ENCODE peak calls at places on chromosomes 3 and 15, in eight cellular contexts. G is mesenchymal stem cell; C is CD8-positive, alpha-beta memory T cell; U is heart left ventricle; O is colonic mucosa; Y is left ventricle myocardium inferior; S is endodermal cell; P is skeletal muscle cell. R is an unnamed sample.

GRCh38 chr3:111858641-111859040 is 424 bp upstream of the PHLDB2 start:
- DNase-seq in G (no peak), C (no peak), U (peak; percentile 34), O (no peak), Y (no peak), S (peak; percentile 48), P (no peak), R (no peak)

GRCh38 chr3:39144748-39145380 is 8.5 kb downstream of the CSRNP1 start:
- DNase-seq in G (no peak), C (no peak), U (no peak), O (no peak), Y (no peak), S (peak; percentile 43), P (no peak), R (no peak)

GRCh38 chr3:71584216-71585061 is 911 bp upstream of the FOXP1 start:
- DNase-seq in G (peak; percentile 62), C (no peak), U (peak; percentile 43), O (peak; percentile 77), Y (peak; percentile 29), S (peak; percentile 76), P (no peak), R (peak; percentile 61)

GRCh38 chr3:132317229-132317948 is at the start of gene ACP3:
- DNase-seq in G (peak; percentile 75), C (no peak), U (peak; percentile 63), O (peak; percentile 51), Y (peak; percentile 51), S (peak; percentile 66), P (peak; percentile 56), R (peak; percentile 96)

GRCh38 chr3:126523745-126524428 is at the start of gene CHST13:
- DNase-seq in G (peak; percentile 42), C (no peak), U (peak; percentile 75), O (peak; percentile 53), Y (peak; percentile 54), S (peak; percentile 88), P (no peak), R (peak; percentile 12)

GRCh38 chr3:101065962-101066361 is 72.7 kb upstream of the ABI3BP start:
- DNase-seq in G (peak; percentile 84), C (no peak), U (no peak), O (no peak), Y (no peak), S (no peak), P (peak; percentile 85), R (peak; percentile 86)

GRCh38 chr3:105304487-105304886 is 62.2 kb upstream of the ALCAM start:
- DNase-seq in G (peak; percentile 62), C (no peak), U (no peak), O (no peak), Y (no peak), S (no peak), P (no peak), R (peak; percentile 85)

GRCh38 chr3:138417559-138417982 is 16.8 kb upstream of the ESYT3 start:
- DNase-seq in G (peak; percentile 78), C (peak; percentile 67), U (peak; percentile 85), O (peak; percentile 77), Y (peak; percentile 73), S (peak; percentile 96), P (peak; percentile 47), R (peak; percentile 82)

GRCh38 chr3:52256622-52257021 is 11.1 kb downstream of the PPM1M start:
- DNase-seq in G (no peak), C (peak; percentile 33), U (no peak), O (no peak), Y (no peak), S (no peak), P (no peak), R (no peak)

GRCh38 chr3:128488995-128489859 is 3.8 kb downstream of the GATA2 start:
- DNase-seq in G (peak; percentile 50), C (peak; percentile 50), U (peak; percentile 56), O (peak; percentile 52), Y (peak; percentile 57), S (peak; percentile 79), P (no peak), R (peak; percentile 69)

GRCh38 chr3:129417354-129417753 is 11.1 kb downstream of the EFCAB12 start:
- DNase-seq in G (peak; percentile 94), C (no peak), U (no peak), O (no peak), Y (no peak), S (no peak), P (no peak), R (peak; percentile 72)

GRCh38 chr15:49436786-49437185 is 13.7 kb downstream of the FGF7 start:
- DNase-seq in G (no peak), C (no peak), U (no peak), O (no peak), Y (no peak), S (no peak), P (no peak), R (no peak)

GRCh38 chr3:42035816-42036482 is 55.2 kb upstream of the TRAK1 start:
- DNase-seq in G (no peak), C (no peak), U (peak; percentile 83), O (peak; percentile 25), Y (peak; percentile 62), S (no peak), P (no peak), R (no peak)
- H3K4me3 ChIP-seq in G (peak overlapping the region; percentile 37), C (no peak overlapping the region), U (no peak overlapping the region), O (no peak overlapping the region), Y (peak overlapping the region; percentile 22), S (no peak overlapping the region), P (no peak overlapping the region), R (no peak overlapping the region)

GRCh38 chr3:147410126-147410517 is 957 bp downstream of the ZIC1 start:
- DNase-seq in G (no peak), C (no peak), U (no peak), O (no peak), Y (no peak), S (peak; percentile 74), P (no peak), R (no peak)

GRCh38 chr3:147411235-147411607 is 2.1 kb downstream of the ZIC1 start:
- DNase-seq in G (no peak), C (no peak), U (no peak), O (no peak), Y (no peak), S (peak; percentile 75), P (no peak), R (no peak)

GRCh38 chr3:147411777-147412176 is 2.6 kb downstream of the ZIC1 start:
- DNase-seq in G (no peak), C (no peak), U (no peak), O (no peak), Y (no peak), S (peak; percentile 55), P (no peak), R (no peak)

GRCh38 chr3:147409143-147410121 is at the start of gene ZIC1:
- DNase-seq in G (no peak), C (no peak), U (no peak), O (no peak), Y (no peak), S (peak; percentile 90), P (no peak), R (peak; percentile 71)

DNA sequence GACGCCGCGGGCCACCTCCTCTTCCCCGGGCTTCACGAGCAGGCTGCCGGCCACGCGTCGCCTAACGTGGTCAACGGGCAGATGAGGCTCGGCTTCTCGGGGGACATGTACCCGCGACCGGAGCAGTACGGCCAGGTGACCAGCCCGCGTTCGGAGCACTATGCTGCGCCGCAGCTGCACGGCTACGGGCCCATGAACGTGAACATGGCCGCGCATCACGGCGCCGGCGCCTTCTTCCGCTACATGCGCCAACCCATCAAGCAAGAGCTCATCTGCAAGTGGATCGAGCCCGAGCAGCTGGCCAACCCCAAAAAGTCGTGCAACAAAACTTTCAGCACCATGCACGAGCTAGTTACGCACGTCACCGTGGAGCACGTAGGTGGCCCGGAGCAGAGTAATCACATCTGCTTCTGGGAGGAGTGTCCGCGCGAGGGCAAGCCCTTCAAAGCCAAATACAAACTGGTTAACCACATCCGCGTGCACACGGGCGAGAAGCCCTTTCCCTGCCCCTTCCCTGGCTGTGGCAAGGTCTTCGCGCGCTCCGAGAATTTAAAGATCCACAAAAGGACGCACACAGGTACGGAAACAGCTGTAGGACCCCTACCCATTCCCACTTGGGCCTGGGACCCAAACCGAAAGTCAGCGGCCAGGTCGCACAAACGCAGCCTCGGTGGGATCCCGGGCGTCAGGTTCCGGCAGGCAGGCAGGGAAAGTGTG is 1.5 kb downstream of the ZIC1 start:
- DNase-seq in G (no peak), C (no peak), U (no peak), O (no peak), Y (no peak), S (peak; percentile 85), P (peak; percentile 33), R (no peak)
- H3K4me3 ChIP-seq in G (peak overlapping the region; percentile 75), C (peak overlapping the region; percentile 26), U (peak overlapping the region; percentile 28), O (peak overlapping the region; percentile 12), Y (peak overlapping the region; percentile 56), S (peak overlapping the region; percentile 28), P (peak overlapping the region; percentile 53), R (peak overlapping the region; percentile 34)

GRCh38 chr3:184523825-184524615 is 37.6 kb upstream of the EPHB3 start:
- DNase-seq in G (peak; percentile 68), C (no peak), U (no peak), O (peak; percentile 40), Y (no peak), S (peak; percentile 69), P (peak; percentile 19), R (peak; percentile 77)

GRCh38 chr3:184531580-184532290 is 29.9 kb upstream of the EPHB3 start:
- DNase-seq in G (no peak), C (no peak), U (no peak), O (peak; percentile 31), Y (no peak), S (peak; percentile 20), P (no peak), R (no peak)

GRCh38 chr3:184524981-184525336 is 36.6 kb upstream of the EPHB3 start:
- DNase-seq in G (no peak), C (no peak), U (no peak), O (peak; percentile 18), Y (no peak), S (no peak), P (no peak), R (no peak)

GRCh38 chr3:184525337-184526157 is 36.0 kb upstream of the EPHB3 start:
- DNase-seq in G (peak; percentile 13), C (no peak), U (no peak), O (peak; percentile 27), Y (no peak), S (peak; percentile 91), P (no peak), R (no peak)

DNA sequence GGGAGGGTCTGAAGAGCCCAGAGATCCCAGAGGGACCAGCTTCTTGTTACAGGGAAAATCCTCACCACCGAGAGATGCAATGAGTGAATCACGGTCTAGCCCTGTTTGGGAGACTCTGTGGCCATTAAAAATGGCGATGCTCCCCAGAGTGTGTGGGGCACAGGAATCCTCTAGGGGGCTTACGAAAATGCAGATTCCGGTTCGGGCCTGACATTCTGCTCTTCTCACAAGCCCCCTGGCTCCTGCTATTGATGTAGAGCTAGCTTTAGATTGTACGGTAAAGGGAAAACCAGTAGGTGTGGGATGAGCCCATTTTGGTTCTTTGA is 35.5 kb upstream of the EPHB3 start:
- DNase-seq in G (no peak), C (no peak), U (no peak), O (no peak), Y (no peak), S (no peak), P (no peak), R (no peak)
- H3K4me3 ChIP-seq in G (peak overlapping the region; percentile 79), C (peak overlapping the region; percentile 65), U (peak overlapping the region; percentile 54), O (no peak overlapping the region), Y (peak overlapping the region; percentile 67), S (peak overlapping the region; percentile 80), P (peak overlapping the region; percentile 45), R (peak overlapping the region; percentile 8)

DNA sequence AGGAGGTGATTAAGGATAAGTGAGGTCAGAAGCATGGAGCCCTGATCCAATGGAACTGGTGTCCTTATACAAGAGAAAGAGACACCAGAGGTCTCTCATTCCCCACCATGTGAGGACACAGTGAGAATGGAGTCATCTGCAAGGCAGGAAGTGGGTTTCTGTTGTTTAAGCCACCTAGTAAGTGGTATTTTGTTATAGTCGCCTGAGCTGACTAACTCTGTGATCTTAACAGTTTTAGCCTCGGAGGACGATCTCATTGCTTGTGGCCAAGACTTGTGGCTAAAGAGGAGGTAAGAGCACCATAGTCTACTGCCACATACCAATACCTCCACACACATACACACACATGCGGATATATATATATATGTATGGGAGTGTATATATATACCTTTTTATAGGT is 73.8 kb downstream of the MCTP2 start:
- DNase-seq in G (no peak), C (peak; percentile 65), U (no peak), O (no peak), Y (no peak), S (no peak), P (no peak), R (no peak)
- H3K4me3 ChIP-seq in G (no peak overlapping the region), C (no peak overlapping the region), U (no peak overlapping the region), O (no peak overlapping the region), Y (no peak overlapping the region), S (no peak overlapping the region), P (no peak overlapping the region), R (no peak overlapping the region)

R was measured in fibroblast of lung.